ENCODE peak calls at places on chromosomes 4 and X, in four cellular contexts. X, D, E and S are unnamed samples.

GRCh38 chrX:21655901-21656586 is 2.1 kb downstream of the KLHL34 start:
- DNase-seq in E (no peak), D (no peak), X (no peak), S (no peak)

GRCh38 chr4:21948347-21949072 is at the start of gene KCNIP4:
- DNase-seq in E (no peak), D (no peak), X (no peak), S (peak; percentile 59)

GRCh38 chrX:124413244-124413643 is 66.9 kb downstream of the SH2D1A start:
- DNase-seq in D (no peak), X (no peak), E (no peak), S (no peak)

GRCh38 chr4:78379991-78380739 is 171.4 kb upstream of the ANXA3 start:
- DNase-seq in E (no peak), X (no peak), D (no peak), S (no peak)

GRCh38 chr4:18042754-18043153 is 21.2 kb upstream of the LCORL start:
- DNase-seq in X (no peak), E (no peak), D (peak; percentile 11), S (no peak)

GRCh38 chr4:47831026-47831689 is 6.7 kb downstream of the CORIN start:
- DNase-seq in E (no peak), D (no peak), X (no peak), S (no peak)

GRCh38 chrX:30659421-30659820 is 6.2 kb downstream of the GK start:
- DNase-seq in E (no peak), D (peak; percentile 22), X (no peak), S (no peak)

GRCh38 chrX:71989768-71990167 is 79.1 kb downstream of the NHSL2 start:
- DNase-seq in D (no peak), X (no peak), E (no peak), S (no peak)

GRCh38 chr4:101678180-101678579 is 112.3 kb upstream of the BANK1 start:
- DNase-seq in X (no peak), D (no peak), E (no peak), S (no peak)

GRCh38 chr4:165191814-165192499 is 15.4 kb upstream of the KLHL2 start:
- DNase-seq in D (no peak), X (no peak), E (no peak), S (no peak)

GRCh38 chrX:22433292-22434070 is 160.8 kb downstream of the CBLL2 start:
- DNase-seq in E (no peak), X (no peak), D (no peak), S (peak; percentile 9)

GRCh38 chr4:120801171-120801758 is 121.3 kb downstream of the PRDM5 start:
- DNase-seq in X (no peak), E (no peak), D (no peak), S (no peak)
- TF ChIP-seq CREB1 in X (no peak), E (no peak), D (no peak), S (no peak)

GRCh38 chrX:17459008-17459407 is 84.0 kb downstream of the NHS start:
- DNase-seq in E (no peak), X (no peak), D (no peak), S (no peak)

GRCh38 chrX:17459596-17459995 is 84.6 kb downstream of the NHS start:
- DNase-seq in X (no peak), E (no peak), D (no peak), S (no peak)

GRCh38 chrX:17465201-17465600 is 90.2 kb downstream of the NHS start:
- DNase-seq in D (no peak), E (no peak), X (no peak), S (no peak)

GRCh38 chrX:17470136-17470535 is 95.1 kb downstream of the NHS start:
- DNase-seq in D (no peak), E (no peak), X (no peak), S (no peak)

GRCh38 chrX:17464196-17464595 is 89.2 kb downstream of the NHS start:
- DNase-seq in E (no peak), X (no peak), D (no peak), S (no peak)
- TF ChIP-seq JUN in E (no peak), X (no peak), D (no peak), S (no peak)

GRCh38 chr4:43481526-43481925 is 589.0 kb downstream of the GRXCR1 start:
- DNase-seq in X (no peak), E (no peak), D (no peak), S (no peak)

GRCh38 chr4:43485196-43485595 is 592.7 kb downstream of the GRXCR1 start:
- DNase-seq in E (no peak), X (no peak), D (no peak), S (no peak)
- TF ChIP-seq CREB1 in E (no peak), X (no peak), D (no peak), S (no peak)

DNA sequence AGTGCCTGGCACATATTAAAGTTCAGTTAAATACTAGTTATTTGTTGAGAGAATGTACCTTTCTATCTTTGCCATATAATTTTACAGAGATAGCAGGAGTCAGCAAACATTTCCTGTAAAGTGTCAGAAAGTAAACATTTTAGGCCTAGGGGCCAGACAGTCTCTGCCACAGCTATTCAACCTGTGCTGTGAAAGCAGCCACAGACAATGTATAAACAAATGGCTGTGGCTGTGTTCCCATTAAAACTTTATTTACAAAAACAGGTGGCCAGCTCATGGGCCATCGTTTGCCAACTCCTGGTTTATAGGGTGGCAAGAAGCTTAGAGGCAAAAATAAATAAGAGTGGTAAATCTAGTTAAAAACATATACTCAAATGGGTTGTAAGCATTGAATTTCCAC is 34.0 kb upstream of the BRS3 start:
- DNase-seq in D (no peak), X (no peak), E (no peak), S (no peak)
- TF ChIP-seq JUN in D (no peak), X (no peak), E (no peak), S (no peak)

GRCh38 chr4:20019310-20020015 is 232.2 kb upstream of the SLIT2 start:
- DNase-seq in E (no peak), D (no peak), X (no peak), S (no peak)
- TF ChIP-seq CREB1 in E (no peak), D (no peak), X (no peak), S (no peak)

GRCh38 chrX:136616987-136617685 is 30.8 kb upstream of the CD40LG start:
- DNase-seq in X (no peak), D (no peak), E (no peak), S (no peak)

GRCh38 chrX:136620780-136621179 is 27.2 kb upstream of the CD40LG start:
- DNase-seq in X (no peak), E (no peak), D (no peak), S (no peak)

GRCh38 chrX:136623400-136623799 is 24.6 kb upstream of the CD40LG start:
- DNase-seq in X (no peak), E (no peak), D (no peak), S (no peak)

GRCh38 chrX:136622568-136622967 is 25.4 kb upstream of the CD40LG start:
- DNase-seq in X (no peak), E (no peak), D (no peak), S (no peak)

GRCh38 chrX:136619889-136620505 is 28.0 kb upstream of the CD40LG start:
- DNase-seq in D (no peak), X (no peak), E (no peak), S (no peak)
- TF ChIP-seq JUN in D (no peak), X (no peak), E (no peak), S (no peak)